ENCODE peak calls at places on chromosomes 16 and 17, in seven cellular contexts. One of them, this sample, is unnamed.

GRCh38 chr16:4178468-4179010 is 62.3 kb upstream of the ADCY9 start:
- DNase-seq in activated T-cell treated with anti-CD3 and anti-CD28 coated beads for 48 hours: no peak
- DNase-seq in amygdala: no peak
- DNase-seq in prostate gland: no peak
- DNase-seq in EH: no peak
- DNase-seq in AG08395: no peak
- DNase-seq in NCI-H2107: no peak
- DNase-seq in this sample: no peak

GRCh38 chr17:11954961-11955360 is 42.3 kb downstream of the ZNF18 start:
- DNase-seq in activated T-cell treated with anti-CD3 and anti-CD28 coated beads for 48 hours: no peak
- DNase-seq in amygdala: no peak
- DNase-seq in prostate gland: no peak
- DNase-seq in EH: no peak
- DNase-seq in AG08395: no peak
- DNase-seq in NCI-H2107: no peak
- DNase-seq in this sample: no peak

GRCh38 chr16:2857451-2858244 is at the start of gene PRSS22:
- DNase-seq in activated T-cell treated with anti-CD3 and anti-CD28 coated beads for 48 hours: no peak
- DNase-seq in amygdala: no peak
- DNase-seq in prostate gland: peak
- DNase-seq in EH: no peak
- DNase-seq in AG08395: no peak
- DNase-seq in NCI-H2107: no peak
- DNase-seq in this sample: no peak

GRCh38 chr17:77728871-77729270 is 229.6 kb upstream of the TNRC6C start:
- DNase-seq in activated T-cell treated with anti-CD3 and anti-CD28 coated beads for 48 hours: no peak
- DNase-seq in amygdala: no peak
- DNase-seq in prostate gland: no peak
- DNase-seq in EH: no peak
- DNase-seq in AG08395: no peak
- DNase-seq in NCI-H2107: no peak
- DNase-seq in this sample: no peak

GRCh38 chr17:37820313-37821024 is 75.6 kb upstream of the HNF1B start:
- DNase-seq in activated T-cell treated with anti-CD3 and anti-CD28 coated beads for 48 hours: no peak
- DNase-seq in amygdala: no peak
- DNase-seq in prostate gland: no peak
- DNase-seq in EH: peak
- DNase-seq in AG08395: no peak
- DNase-seq in NCI-H2107: no peak
- DNase-seq in this sample: peak

GRCh38 chr17:77491921-77492445 is 351.2 kb downstream of the SEC14L1 start:
- DNase-seq in activated T-cell treated with anti-CD3 and anti-CD28 coated beads for 48 hours: no peak
- DNase-seq in amygdala: no peak
- DNase-seq in prostate gland: no peak
- DNase-seq in EH: no peak
- DNase-seq in AG08395: no peak
- DNase-seq in NCI-H2107: no peak
- DNase-seq in this sample: peak

GRCh38 chr17:59764292-59764741 is 56.9 kb downstream of the VMP1 start:
- DNase-seq in activated T-cell treated with anti-CD3 and anti-CD28 coated beads for 48 hours: peak
- DNase-seq in amygdala: no peak
- DNase-seq in prostate gland: no peak
- DNase-seq in EH: peak
- DNase-seq in AG08395: no peak
- DNase-seq in NCI-H2107: no peak
- DNase-seq in this sample: no peak

GRCh38 chr17:2250140-2251095 is 53.2 kb downstream of the SMG6 start:
- DNase-seq in activated T-cell treated with anti-CD3 and anti-CD28 coated beads for 48 hours: no peak
- DNase-seq in amygdala: no peak
- DNase-seq in prostate gland: no peak
- DNase-seq in EH: peak
- DNase-seq in AG08395: no peak
- DNase-seq in NCI-H2107: no peak
- DNase-seq in this sample: no peak

GRCh38 chr17:83189673-83190385 is 110.4 kb downstream of the METRNL start:
- DNase-seq in activated T-cell treated with anti-CD3 and anti-CD28 coated beads for 48 hours: no peak
- DNase-seq in amygdala: no peak
- DNase-seq in prostate gland: peak
- DNase-seq in EH: peak
- DNase-seq in AG08395: peak
- DNase-seq in NCI-H2107: no peak
- DNase-seq in this sample: no peak

GRCh38 chr16:78240459-78241222 is 141.2 kb downstream of the WWOX start:
- DNase-seq in activated T-cell treated with anti-CD3 and anti-CD28 coated beads for 48 hours: no peak
- DNase-seq in amygdala: no peak
- DNase-seq in prostate gland: peak
- DNase-seq in EH: no peak
- DNase-seq in AG08395: no peak
- DNase-seq in NCI-H2107: no peak
- DNase-seq in this sample: no peak

GRCh38 chr16:46711106-46711769 is 21.8 kb downstream of the ORC6 start:
- DNase-seq in activated T-cell treated with anti-CD3 and anti-CD28 coated beads for 48 hours: no peak
- DNase-seq in amygdala: no peak
- DNase-seq in prostate gland: no peak
- DNase-seq in EH: no peak
- DNase-seq in AG08395: no peak
- DNase-seq in NCI-H2107: no peak
- DNase-seq in this sample: no peak

GRCh38 chr17:80026359-80027042 is 9.2 kb downstream of the TBC1D16 start:
- DNase-seq in activated T-cell treated with anti-CD3 and anti-CD28 coated beads for 48 hours: no peak
- DNase-seq in amygdala: no peak
- DNase-seq in prostate gland: peak
- DNase-seq in EH: no peak
- DNase-seq in AG08395: no peak
- DNase-seq in NCI-H2107: peak
- DNase-seq in this sample: no peak

GRCh38 chr17:74607219-74607618 is 15.1 kb upstream of the CD300LD start:
- DNase-seq in activated T-cell treated with anti-CD3 and anti-CD28 coated beads for 48 hours: no peak
- DNase-seq in amygdala: no peak
- DNase-seq in prostate gland: no peak
- DNase-seq in EH: no peak
- DNase-seq in AG08395: no peak
- DNase-seq in NCI-H2107: no peak
- DNase-seq in this sample: no peak

GRCh38 chr17:27544350-27545131 is 86.4 kb upstream of the LGALS9 start:
- DNase-seq in activated T-cell treated with anti-CD3 and anti-CD28 coated beads for 48 hours: peak
- DNase-seq in amygdala: no peak
- DNase-seq in prostate gland: no peak
- DNase-seq in EH: no peak
- DNase-seq in AG08395: no peak
- DNase-seq in NCI-H2107: no peak
- DNase-seq in this sample: peak

GRCh38 chr16:68490829-68491575 is 42.7 kb upstream of the SMPD3 start:
- DNase-seq in activated T-cell treated with anti-CD3 and anti-CD28 coated beads for 48 hours: no peak
- DNase-seq in amygdala: no peak
- DNase-seq in prostate gland: peak
- DNase-seq in EH: peak
- DNase-seq in AG08395: peak
- DNase-seq in NCI-H2107: peak
- DNase-seq in this sample: peak

GRCh38 chr17:1783271-1783670 is 21.4 kb downstream of the SERPINF1 start:
- DNase-seq in activated T-cell treated with anti-CD3 and anti-CD28 coated beads for 48 hours: no peak
- DNase-seq in amygdala: no peak
- DNase-seq in prostate gland: no peak
- DNase-seq in EH: no peak
- DNase-seq in AG08395: no peak
- DNase-seq in NCI-H2107: no peak
- DNase-seq in this sample: no peak

GRCh38 chr17:44137891-44138709 is 3.6 kb upstream of the HROB start:
- DNase-seq in activated T-cell treated with anti-CD3 and anti-CD28 coated beads for 48 hours: peak
- DNase-seq in amygdala: peak
- DNase-seq in prostate gland: peak
- DNase-seq in EH: peak
- DNase-seq in AG08395: peak
- DNase-seq in NCI-H2107: no peak
- DNase-seq in this sample: no peak

GRCh38 chr16:75320435-75320834 is 69.0 kb upstream of the BCAR1 start:
- DNase-seq in activated T-cell treated with anti-CD3 and anti-CD28 coated beads for 48 hours: no peak
- DNase-seq in amygdala: peak
- DNase-seq in prostate gland: no peak
- DNase-seq in EH: no peak
- DNase-seq in AG08395: peak
- DNase-seq in NCI-H2107: no peak
- DNase-seq in this sample: no peak

GRCh38 chr16:3022208-3022696 is 1.5 kb downstream of the HCFC1R1 start:
- DNase-seq in activated T-cell treated with anti-CD3 and anti-CD28 coated beads for 48 hours: peak
- DNase-seq in amygdala: peak
- DNase-seq in prostate gland: peak
- DNase-seq in EH: peak
- DNase-seq in AG08395: peak
- DNase-seq in NCI-H2107: no peak
- DNase-seq in this sample: no peak

GRCh38 chr16:1786242-1787055 is 3.7 kb downstream of the NUBP2 start:
- DNase-seq in activated T-cell treated with anti-CD3 and anti-CD28 coated beads for 48 hours: no peak
- DNase-seq in amygdala: no peak
- DNase-seq in prostate gland: no peak
- DNase-seq in EH: no peak
- DNase-seq in AG08395: no peak
- DNase-seq in NCI-H2107: no peak
- DNase-seq in this sample: no peak

GRCh38 chr17:2954898-2955445 is 108.4 kb downstream of the OR1D5 start:
- DNase-seq in activated T-cell treated with anti-CD3 and anti-CD28 coated beads for 48 hours: no peak
- DNase-seq in amygdala: no peak
- DNase-seq in prostate gland: no peak
- DNase-seq in EH: peak
- DNase-seq in AG08395: peak
- DNase-seq in NCI-H2107: peak
- DNase-seq in this sample: peak

GRCh38 chr16:31262084-31262483 is 2.3 kb downstream of the ITGAM start:
- DNase-seq in activated T-cell treated with anti-CD3 and anti-CD28 coated beads for 48 hours: no peak
- DNase-seq in amygdala: no peak
- DNase-seq in prostate gland: no peak
- DNase-seq in EH: no peak
- DNase-seq in AG08395: no peak
- DNase-seq in NCI-H2107: no peak
- DNase-seq in this sample: no peak